ENCODE peak calls at places on chromosomes 4 and X, in seven cellular contexts. G is OCI-LY7, R is ovary, F is left lung, S is HFF-Myc, P is HCT116, B is suprapubic skin. N is an unnamed sample.

GRCh38 chrX:50629774-50630173 is 159.1 kb upstream of the DGKK start:
- DNase-seq in G (no peak), R (no peak), F (no peak), S (no peak), P (no peak), B (no peak), N (no peak)

GRCh38 chrX:48793935-48794334 is 7.5 kb downstream of the GATA1 start:
- DNase-seq in G (no peak), R (no peak), F (no peak), S (no peak), P (no peak), B (no peak), N (no peak)

GRCh38 chr4:119627267-119628190 is 1.1 kb downstream of the PDE5A start:
- DNase-seq in G (peak; percentile 67), R (peak; percentile 52), F (peak; percentile 93), S (no peak), P (peak; percentile 19), B (peak; percentile 71), N (peak; percentile 81)

GRCh38 chrX:50877310-50877709 is 33.2 kb upstream of the BMP15 start:
- DNase-seq in G (no peak), R (no peak), F (no peak), S (peak; percentile 0), P (no peak), B (no peak), N (no peak)

GRCh38 chrX:25191403-25191802 is 175.6 kb upstream of the ARX start:
- DNase-seq in G (no peak), R (no peak), F (no peak), S (no peak), P (no peak), B (no peak), N (no peak)

GRCh38 chrX:14043209-14043608 is 13.5 kb upstream of the GEMIN8 start:
- DNase-seq in G (no peak), R (no peak), F (no peak), S (no peak), P (no peak), B (no peak), N (no peak)

GRCh38 chr4:24364249-24364648 is 220.1 kb downstream of the DHX15 start:
- DNase-seq in G (no peak), R (no peak), F (no peak), S (no peak), P (no peak), B (no peak), N (no peak)

GRCh38 chrX:70552174-70552704 is 107.6 kb downstream of the DLG3 start:
- DNase-seq in G (no peak), R (no peak), F (no peak), S (no peak), P (no peak), B (no peak), N (no peak)

GRCh38 chr4:41129128-41129754 is 85.1 kb downstream of the APBB2 start:
- DNase-seq in G (no peak), R (no peak), F (no peak), S (no peak), P (no peak), B (no peak), N (no peak)

GRCh38 chr4:35516102-35516501 is 728.2 kb downstream of the ARAP2 start:
- DNase-seq in G (no peak), R (no peak), F (no peak), S (no peak), P (no peak), B (no peak), N (no peak)

GRCh38 chr4:37802068-37802666 is 24.3 kb upstream of the PGM2 start:
- DNase-seq in G (peak; percentile 61), R (no peak), F (no peak), S (peak; percentile 43), P (peak; percentile 86), B (no peak), N (peak; percentile 47)

GRCh38 chr4:6336166-6336565 is 66.5 kb downstream of the WFS1 start:
- DNase-seq in G (no peak), R (no peak), F (no peak), S (no peak), P (no peak), B (no peak), N (no peak)

GRCh38 chr4:74623041-74623440 is 171.3 kb downstream of the BTC start:
- DNase-seq in G (peak; percentile 31), R (no peak), F (no peak), S (peak; percentile 36), P (peak; percentile 82), B (no peak), N (peak; percentile 18)

GRCh38 chr4:81471361-81472248 is at the start of gene RASGEF1B:
- DNase-seq in G (peak; percentile 91), R (peak; percentile 87), F (peak; percentile 97), S (no peak), P (no peak), B (peak; percentile 93), N (peak; percentile 77)

GRCh38 chrX:12971282-12972003 is 3.5 kb upstream of the TMSB4X start:
- DNase-seq in G (no peak), R (peak; percentile 41), F (no peak), S (no peak), P (no peak), B (peak; percentile 72), N (no peak)

GRCh38 chrX:39652336-39652735 is 445.4 kb downstream of the BCOR start:
- DNase-seq in G (peak; percentile 56), R (no peak), F (no peak), S (no peak), P (peak; percentile 6), B (no peak), N (peak; percentile 10)

GRCh38 chr4:177185151-177185550 is 124.5 kb upstream of the NEIL3 start:
- DNase-seq in G (no peak), R (no peak), F (no peak), S (no peak), P (no peak), B (no peak), N (no peak)

GRCh38 chr4:173051697-173052096 is 116.9 kb upstream of the GALNT7 start:
- DNase-seq in G (no peak), R (no peak), F (no peak), S (no peak), P (no peak), B (no peak), N (no peak)

GRCh38 chr4:52071786-52072552 is 20.9 kb downstream of the SPATA18 start:
- DNase-seq in G (no peak), R (no peak), F (no peak), S (no peak), P (no peak), B (no peak), N (no peak)

GRCh38 chr4:26687728-26688127 is 103.8 kb downstream of the TBC1D19 start:
- DNase-seq in G (no peak), R (no peak), F (no peak), S (peak; percentile 29), P (no peak), B (no peak), N (no peak)

GRCh38 chr4:124111922-124112321 is 600.6 kb downstream of the ANKRD50 start:
- DNase-seq in G (peak; percentile 54), R (peak; percentile 30), F (no peak), S (peak; percentile 71), P (peak; percentile 59), B (no peak), N (peak; percentile 27)

GRCh38 chr4:83340692-83341343 is 6.2 kb upstream of the HPSE start:
- DNase-seq in G (peak; percentile 70), R (no peak), F (no peak), S (no peak), P (no peak), B (no peak), N (no peak)

GRCh38 chr4:76984788-76985211 is 35.2 kb downstream of the SEPTIN11 start:
- DNase-seq in G (no peak), R (peak; percentile 72), F (no peak), S (peak; percentile 97), P (no peak), B (peak; percentile 87), N (no peak)

DNA sequence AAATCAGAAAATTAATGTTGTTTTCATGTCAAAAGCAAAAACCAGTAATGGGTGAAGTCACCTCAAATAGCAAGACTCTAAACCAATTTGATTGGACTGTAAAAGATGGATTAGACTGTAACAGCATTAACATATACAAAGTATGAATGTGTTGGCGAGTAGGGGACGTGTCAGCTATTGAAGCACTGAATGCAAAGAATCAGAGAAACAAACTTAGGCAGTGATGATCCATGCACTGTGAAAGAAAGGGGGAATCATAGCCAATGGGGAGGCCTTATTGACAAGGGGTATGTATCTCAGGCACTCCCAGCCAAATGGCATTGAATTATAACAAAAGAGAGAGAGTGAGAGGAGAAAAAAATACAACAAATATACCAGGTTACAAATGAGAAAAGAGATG is 30.5 kb upstream of the EIF4E start:
- DNase-seq in G (no peak), R (no peak), F (no peak), S (no peak), P (no peak), B (no peak), N (no peak)
- TF ChIP-seq CTCF in G (no peak), R (no peak), F (no peak), S (no peak), P (no peak), B (no peak), N (no peak)

GRCh38 chr4:60463846-60464502 is 736.2 kb upstream of the ADGRL3 start:
- DNase-seq in G (no peak), R (no peak), F (peak; percentile 17), S (no peak), P (no peak), B (no peak), N (peak; percentile 9)
- TF ChIP-seq CTCF in G (peak; percentile 67), R (no peak), F (no peak), S (peak; percentile 42), P (no peak), B (no peak), N (no peak)

DNA sequence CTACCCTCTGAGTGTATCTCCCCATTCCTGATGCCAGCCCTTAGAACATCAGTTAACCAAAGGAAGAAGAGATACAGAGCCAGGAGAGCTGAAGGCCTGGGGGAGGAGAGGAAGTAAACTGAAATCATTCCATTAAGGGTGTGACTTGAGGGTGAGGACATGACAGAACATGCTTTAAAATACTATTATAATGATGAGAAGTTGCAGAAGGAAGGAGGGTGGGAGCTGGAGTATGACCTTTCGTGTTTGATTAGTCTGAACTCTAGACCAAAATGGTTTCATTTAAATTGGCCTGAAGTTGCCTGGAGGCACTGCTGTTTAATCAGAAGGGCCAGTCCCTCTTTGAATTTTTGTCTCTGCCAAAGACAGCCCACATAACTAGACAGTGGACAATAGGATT is 11.4 kb downstream of the INTS6L start:
- DNase-seq in G (no peak), R (no peak), F (no peak), S (no peak), P (no peak), B (no peak), N (no peak)
- TF ChIP-seq CTCF in G (no peak), R (no peak), F (no peak), S (no peak), P (no peak), B (no peak), N (no peak)

GRCh38 chrX:72568406-72569092 is 4.1 kb downstream of the HDAC8 start:
- DNase-seq in G (no peak), R (no peak), F (no peak), S (no peak), P (no peak), B (no peak), N (no peak)

GRCh38 chrX:72569786-72570185 is 2.9 kb downstream of the HDAC8 start:
- DNase-seq in G (no peak), R (no peak), F (no peak), S (no peak), P (no peak), B (no peak), N (no peak)

GRCh38 chrX:72576161-72576896 is 3.7 kb upstream of the HDAC8 start:
- DNase-seq in G (no peak), R (no peak), F (no peak), S (no peak), P (no peak), B (no peak), N (no peak)

GRCh38 chrX:72572248-72573157 is at the start of gene HDAC8:
- DNase-seq in G (peak; percentile 79), R (peak; percentile 62), F (peak; percentile 70), S (peak; percentile 50), P (peak; percentile 70), B (peak; percentile 71), N (peak; percentile 43)

GRCh38 chrX:72573158-72573511 is 492 bp upstream of the HDAC8 start:
- DNase-seq in G (no peak), R (no peak), F (no peak), S (no peak), P (no peak), B (no peak), N (no peak)
- TF ChIP-seq CTCF in G (peak; percentile 36), R (no peak), F (no peak), S (no peak), P (no peak), B (no peak), N (no peak)

N was measured in endothelial cell.